ENCODE peak calls at places on chromosome 9, in four cellular contexts. H is esophagus squamous epithelium, V is NB4, X is GM12878. M is an unnamed sample.

GRCh38 chr9:118644066-118644465 is 725.2 kb downstream of the BRINP1 start:
- DNase-seq in V (no peak), X (no peak), H (no peak), M (no peak)

GRCh38 chr9:112487799-112488345 is 1.2 kb downstream of the KIAA1958 start:
- DNase-seq in V (peak), X (no peak), H (no peak), M (peak)

GRCh38 chr9:133471551-133472276 is 7.2 kb downstream of the SLC2A6 start:
- DNase-seq in X (no peak), H (no peak), V (no peak), M (no peak)

GRCh38 chr9:26809795-26810194 is 82.8 kb downstream of the CAAP1 start:
- DNase-seq in X (no peak), H (no peak), V (no peak), M (no peak)

GRCh38 chr9:93154293-93154903 is 20.3 kb upstream of the NINJ1 start:
- DNase-seq in X (no peak), H (no peak), V (peak), M (no peak)

GRCh38 chr9:5442400-5443011 is 4.8 kb upstream of the PLGRKT start:
- DNase-seq in X (no peak), H (no peak), V (peak), M (peak)

GRCh38 chr9:84761137-84761808 is 91.7 kb downstream of the NTRK2 start:
- DNase-seq in V (no peak), X (no peak), H (no peak), M (peak)

GRCh38 chr9:112249277-112249676 is 74.2 kb upstream of the SUSD1 start:
- DNase-seq in X (peak), V (no peak), H (no peak), M (peak)

GRCh38 chr9:37944671-37945481 is 40.9 kb upstream of the SLC25A51 start:
- DNase-seq in V (no peak), X (no peak), H (no peak), M (no peak)

GRCh38 chr9:93292288-93292615 is 108.3 kb downstream of the WNK2 start:
- DNase-seq in H (no peak), X (no peak), V (no peak), M (no peak)

GRCh38 chr9:105405514-105406131 is 42.2 kb upstream of the FSD1L start:
- DNase-seq in V (peak), X (peak), H (no peak), M (peak)

GRCh38 chr9:91741529-91741928 is 208.5 kb downstream of the ROR2 start:
- DNase-seq in X (no peak), V (no peak), H (no peak), M (no peak)

GRCh38 chr9:72753261-72753893 is 199.5 kb downstream of the ALDH1A1 start:
- DNase-seq in X (no peak), H (no peak), V (peak), M (no peak)

GRCh38 chr9:81801190-81801589 is 111.8 kb upstream of the TLE1 start:
- DNase-seq in X (no peak), H (no peak), V (no peak), M (no peak)

GRCh38 chr9:72145093-72145492 is 4.1 kb upstream of the GDA start:
- DNase-seq in V (no peak), H (no peak), X (no peak), M (no peak)

GRCh38 chr9:132881826-132882225 is 3.1 kb downstream of the SPACA9 start:
- DNase-seq in V (peak), X (no peak), H (no peak), M (no peak)

GRCh38 chr9:104948277-104948676 is 20.3 kb upstream of the ABCA1 start:
- DNase-seq in V (no peak), H (no peak), X (no peak), M (no peak)

GRCh38 chr9:88478236-88478635 is 56.7 kb upstream of the NXNL2 start:
- DNase-seq in H (no peak), V (no peak), X (no peak), M (no peak)

GRCh38 chr9:2235623-2236022 is 220.5 kb downstream of the SMARCA2 start:
- DNase-seq in H (no peak), X (no peak), V (no peak), M (no peak)

GRCh38 chr9:112396872-112397271 is 17.0 kb downstream of the HSDL2 start:
- DNase-seq in H (no peak), X (no peak), V (no peak), M (no peak)

GRCh38 chr9:131851414-131851813 is 111.5 kb upstream of the RAPGEF1 start:
- DNase-seq in V (no peak), H (no peak), X (no peak), M (no peak)

GRCh38 chr9:132802121-132802795 is 75.8 kb downstream of the AK8 start:
- DNase-seq in X (no peak), H (no peak), V (no peak), M (no peak)

GRCh38 chr9:127904518-127904887 is 5.1 kb upstream of the ST6GALNAC6 start:
- DNase-seq in V (no peak), H (no peak), X (no peak), M (no peak)

GRCh38 chr9:133186736-133187135 is 22.3 kb downstream of the OBP2B start:
- DNase-seq in H (no peak), X (no peak), V (no peak), M (no peak)

GRCh38 chr9:116355153-116355827 is 201.7 kb downstream of the PAPPA start:
- DNase-seq in H (no peak), X (no peak), V (peak), M (no peak)

GRCh38 chr9:125815568-125815967 is 68.4 kb downstream of the PBX3 start:
- DNase-seq in X (no peak), H (no peak), V (no peak), M (no peak)

GRCh38 chr9:16197578-16198370 is 644.9 kb downstream of the CCDC171 start:
- DNase-seq in X (no peak), H (no peak), V (no peak), M (no peak)

GRCh38 chr9:79885093-79885857 is 313.5 kb downstream of the TLE4 start:
- DNase-seq in V (no peak), H (no peak), X (no peak), M (no peak)

GRCh38 chr9:14269911-14270310 is 44.0 kb downstream of the NFIB start:
- DNase-seq in X (no peak), V (no peak), H (no peak), M (no peak)

GRCh38 chr9:68678430-68678829 is 26.6 kb upstream of the PIP5K1B start:
- DNase-seq in X (no peak), V (peak), H (no peak), M (peak)

GRCh38 chr9:101472891-101473290 is 37.3 kb upstream of the ALDOB start:
- DNase-seq in V (no peak), H (no peak), X (no peak), M (no peak)

GRCh38 chr9:11931109-11931508 is 762.1 kb upstream of the TYRP1 start:
- DNase-seq in X (no peak), V (no peak), H (no peak), M (no peak)

GRCh38 chr9:112764837-112765236 is 14.3 kb downstream of the SNX30 start:
- DNase-seq in V (no peak), H (no peak), X (no peak), M (no peak)

GRCh38 chr9:68599826-68600225 is 59.1 kb upstream of the TMEM252 start:
- DNase-seq in H (no peak), X (no peak), V (no peak), M (no peak)

GRCh38 chr9:14866200-14866749 is 44.0 kb downstream of the FREM1 start:
- DNase-seq in X (no peak), H (no peak), V (no peak), M (no peak)

DNA sequence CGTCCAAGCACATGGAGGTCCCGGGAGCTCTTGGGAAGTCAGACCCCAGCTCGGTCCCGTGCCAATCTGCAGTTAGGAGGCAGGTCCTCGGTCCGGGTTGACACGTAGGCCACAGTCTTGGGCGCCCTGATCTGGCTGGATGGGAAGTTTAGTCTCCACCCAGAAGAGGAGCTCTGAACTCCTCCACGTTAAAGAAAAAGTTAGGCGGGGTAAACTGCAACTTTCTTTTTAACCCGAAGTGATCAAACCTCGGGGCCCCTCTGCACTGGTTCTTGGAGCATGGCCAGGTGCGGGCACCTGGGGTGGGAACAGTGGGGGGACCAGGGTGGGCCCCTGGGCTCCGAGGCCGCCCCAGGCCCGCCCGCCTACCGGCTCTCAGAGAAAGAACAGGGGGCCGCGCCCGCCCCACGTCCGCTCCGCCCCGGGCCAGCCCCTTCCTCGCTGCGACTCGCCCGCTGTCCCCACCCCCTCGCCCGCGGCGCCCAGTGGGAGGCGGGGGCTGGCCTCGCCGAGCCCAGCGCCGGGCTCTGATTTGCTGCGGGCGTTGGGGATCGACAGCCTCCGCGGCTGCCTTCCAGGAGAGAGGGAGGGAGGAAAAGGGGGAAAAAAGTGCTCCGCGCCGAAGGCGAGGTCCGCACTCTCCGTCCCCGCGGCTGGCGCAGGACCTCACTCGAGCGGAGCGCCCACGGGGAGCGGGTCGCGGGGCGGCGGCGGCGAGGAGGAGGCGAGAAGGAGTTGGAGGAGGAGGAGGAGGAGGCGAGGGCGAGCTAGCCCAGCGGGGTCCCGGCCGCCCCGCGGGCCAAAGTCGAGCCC is at the start of gene COL5A1:
- DNase-seq in X (no peak), V (no peak), H (no peak), M (no peak)
- H3K4me3 ChIP-seq in X (no peak), V (no peak), H (peak), M (no peak)

GRCh38 chr9:120365386-120365785 is 214.6 kb downstream of the CDK5RAP2 start:
- DNase-seq in H (no peak), X (no peak), V (peak), M (no peak)

GRCh38 chr9:120369608-120370220 is 210.3 kb downstream of the CDK5RAP2 start:
- DNase-seq in V (peak), X (no peak), H (no peak), M (no peak)

GRCh38 chr9:120363697-120364096 is 216.3 kb downstream of the CDK5RAP2 start:
- DNase-seq in V (no peak), X (no peak), H (no peak), M (no peak)

GRCh38 chr9:120368799-120369198 is 211.2 kb downstream of the CDK5RAP2 start:
- DNase-seq in H (no peak), V (no peak), X (no peak), M (no peak)

DNA sequence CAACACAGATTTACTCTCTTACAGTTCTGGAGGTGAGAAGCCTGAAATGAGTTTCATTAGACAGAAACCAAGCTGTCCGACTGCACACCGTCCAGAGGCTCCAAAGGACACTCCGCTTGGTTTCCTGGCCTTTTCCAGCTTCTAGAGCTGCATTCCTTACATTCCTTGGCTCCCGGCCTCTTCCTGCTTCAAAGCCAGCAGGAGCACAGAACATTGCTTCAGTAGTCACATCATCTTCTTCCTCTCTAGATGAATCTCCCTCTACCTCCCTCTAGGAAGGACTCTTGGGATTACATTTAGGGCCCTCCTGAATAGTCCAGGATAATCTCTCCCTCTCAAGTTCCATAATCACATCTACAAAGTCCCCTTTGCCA is 213.3 kb downstream of the CDK5RAP2 start:
- DNase-seq in H (no peak), X (no peak), V (no peak), M (no peak)
- TF ChIP-seq CTCF in H (no peak), X (no peak), V (no peak), M (no peak)

GRCh38 chr9:34587271-34587670 is 2.3 kb downstream of the CNTFR start:
- DNase-seq in H (no peak), V (no peak), X (no peak), M (no peak)

GRCh38 chr9:34590376-34591090 is 1.0 kb upstream of the CNTFR start:
- DNase-seq in V (peak), H (no peak), X (no peak), M (no peak)

GRCh38 chr9:34589656-34590375 is at the start of gene CNTFR:
- DNase-seq in X (no peak), V (no peak), H (no peak), M (no peak)

GRCh38 chr9:34589371-34589655 is 211 bp downstream of the CNTFR start:
- DNase-seq in X (no peak), H (no peak), V (no peak), M (no peak)

DNA sequence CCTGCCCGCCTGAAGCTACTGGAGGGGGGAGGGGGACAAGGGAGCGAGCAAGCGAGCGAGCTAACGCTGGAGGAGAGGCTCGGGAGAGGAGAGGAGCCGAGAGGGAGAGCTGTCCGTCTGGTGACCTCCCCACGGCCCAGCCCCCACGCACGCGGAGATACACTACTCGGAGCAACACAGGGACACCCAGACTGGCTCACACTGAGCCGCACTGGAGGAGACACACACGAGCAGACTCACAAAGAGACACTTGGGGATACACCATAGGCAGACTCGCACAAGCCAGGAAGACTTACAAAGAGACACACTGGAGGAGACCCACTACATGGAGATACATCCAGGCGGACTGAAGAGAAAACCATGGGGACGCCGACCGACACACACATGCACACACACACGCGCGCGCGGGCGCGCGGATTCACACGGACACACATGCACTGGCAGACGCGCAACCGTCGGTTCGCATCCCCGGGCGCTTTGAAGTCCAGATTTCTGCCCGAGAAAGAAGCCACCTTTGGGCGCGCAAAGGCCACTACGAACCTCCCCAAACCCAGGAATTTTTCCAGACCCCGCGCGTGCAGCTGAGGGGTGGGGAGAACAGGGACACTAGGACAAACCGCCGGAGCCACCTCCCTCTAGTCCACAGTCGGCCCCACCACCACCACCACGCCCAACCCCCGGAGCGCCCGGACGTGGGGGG is 703 bp downstream of the CNTFR start:
- DNase-seq in V (peak), X (no peak), H (no peak), M (no peak)
- H3K4me3 ChIP-seq in V (no peak), X (no peak), H (peak), M (no peak)

DNA sequence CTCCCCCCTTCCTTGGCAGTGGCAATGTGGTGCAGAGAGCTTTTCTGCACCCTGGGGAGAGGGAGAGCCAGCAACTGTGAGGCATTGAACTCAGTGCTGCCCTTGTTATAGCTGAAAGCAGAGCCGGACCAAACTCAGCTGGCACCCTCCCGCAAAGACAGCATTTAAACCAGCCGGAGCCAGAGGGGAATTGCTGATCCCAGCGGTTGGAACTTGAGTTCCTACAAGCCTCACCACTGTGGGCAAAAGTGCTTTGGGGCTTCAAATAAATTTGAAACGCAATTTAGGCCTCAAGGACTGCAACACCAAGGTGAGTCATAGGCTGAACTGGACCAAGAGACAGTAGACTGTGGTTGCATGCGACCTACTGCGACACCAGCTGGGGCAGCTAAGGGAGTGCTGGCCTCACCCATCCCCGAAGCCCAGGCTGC is 207.6 kb upstream of the CDKN2B start:
- DNase-seq in H (no peak), X (no peak), V (no peak), M (no peak)
- TF ChIP-seq CTCF in H (no peak), X (no peak), V (no peak), M (no peak)

GRCh38 chr9:120735415-120736126 is 21.3 kb upstream of the MEGF9 start:
- DNase-seq in H (no peak), V (peak), X (no peak), M (no peak)
- H3K4me3 ChIP-seq in H (no peak), V (no peak), X (no peak), M (no peak)

GRCh38 chr9:129944501-129945116 is 98.4 kb downstream of the FNBP1 start:
- DNase-seq in X (no peak), H (no peak), V (peak), M (no peak)
- TF ChIP-seq CTCF in X (no peak), H (no peak), V (no peak), M (no peak)

DNA sequence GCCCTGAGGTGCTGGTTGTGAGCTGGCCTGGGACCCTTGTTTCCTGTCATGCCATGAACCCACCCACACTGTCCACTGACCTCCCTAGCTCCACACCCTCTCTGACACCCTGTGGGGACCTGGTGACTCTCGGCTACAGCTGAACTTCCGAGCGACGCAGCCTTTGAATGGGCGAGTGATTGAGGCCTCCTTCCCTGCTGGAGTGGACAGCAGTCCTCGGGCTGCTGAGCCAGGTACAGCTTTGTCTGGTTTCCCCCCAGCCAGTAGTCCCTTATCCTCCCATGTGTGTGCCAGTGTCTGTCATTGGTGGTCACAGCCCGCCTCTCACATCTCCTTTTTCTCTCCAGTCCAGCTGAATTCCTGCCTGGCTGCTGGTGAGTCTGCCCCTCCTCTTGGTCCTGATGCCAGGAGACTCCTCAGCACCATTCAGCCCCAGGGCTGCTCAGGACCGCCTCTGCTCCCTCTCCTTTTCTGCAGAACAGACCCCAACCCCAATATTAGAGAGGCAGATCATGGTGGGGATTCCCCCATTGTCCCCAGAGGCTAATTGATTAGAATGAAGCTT is 6.1 kb downstream of the CA9 start:
- DNase-seq in H (no peak), V (no peak), X (no peak), M (no peak)
- H3K4me3 ChIP-seq in H (no peak), V (no peak), X (no peak), M (no peak)

GRCh38 chr9:136961279-136962065 is 9.4 kb downstream of the LCN12 start:
- DNase-seq in X (no peak), H (no peak), V (no peak), M (no peak)
- TF ChIP-seq CTCF in X (no peak), H (no peak), V (no peak), M (no peak)

GRCh38 chr9:89670806-89671434 is 66.1 kb downstream of the GADD45G start:
- DNase-seq in X (no peak), H (no peak), V (no peak), M (no peak)
- H3K4me3 ChIP-seq in X (no peak), H (no peak), V (no peak), M (no peak)

DNA sequence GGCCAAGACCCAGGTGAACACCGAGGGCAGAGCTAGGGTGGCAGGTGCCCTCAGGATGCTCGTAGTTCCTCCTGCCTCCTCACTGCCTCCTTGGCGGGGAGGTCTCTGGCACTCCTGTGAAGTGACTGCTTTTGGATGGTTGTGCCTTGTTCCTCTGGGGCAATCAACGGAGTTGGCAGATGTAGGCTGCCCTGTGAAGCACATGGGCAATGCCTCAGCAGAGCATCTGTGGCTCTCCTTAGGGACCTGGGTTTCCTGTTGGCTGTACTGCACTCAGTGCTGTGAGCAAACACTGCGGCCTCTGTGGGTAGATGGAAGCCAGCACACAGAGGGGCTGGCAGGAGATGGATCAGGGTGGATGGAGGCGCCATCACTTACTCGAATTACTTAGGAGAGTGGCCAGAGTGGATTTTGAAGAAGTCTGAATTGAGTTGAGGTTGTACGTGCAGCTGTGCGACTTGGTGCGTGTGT is 71.4 kb upstream of the COL5A1 start:
- DNase-seq in H (no peak), X (no peak), V (peak), M (no peak)
- TF ChIP-seq CTCF in H (no peak), X (no peak), V (no peak), M (no peak)